ENCODE peak calls at places on chromosome 5, in seven cellular contexts. H is lung microvascular endothelial cell, G is ELR, M is AG08395, T is Kasumi-1, P is renal cortical epithelial cell, N is MV-4-11. K is an unnamed sample.

GRCh38 chr5:62343428-62343827 is 37.4 kb downstream of the KIF2A start:
- DNase-seq in M (peak; percentile 7), G (peak; percentile 4), N (no peak), T (no peak), H (no peak), P (peak; percentile 14), K (no peak)

GRCh38 chr5:109350537-109351270 is 59.1 kb downstream of the PJA2 start:
- DNase-seq in G (no peak), M (no peak), T (no peak), N (no peak), H (peak; percentile 17), P (peak; percentile 48), K (no peak)

GRCh38 chr5:140329739-140330481 is 16.5 kb downstream of the HBEGF start:
- DNase-seq in G (no peak), M (no peak), T (no peak), H (peak; percentile 93), N (no peak), P (no peak), K (no peak)

GRCh38 chr5:120678279-120678678 is 214.2 kb downstream of the PRR16 start:
- DNase-seq in P (no peak), H (no peak), N (no peak), M (peak; percentile 12), G (peak; percentile 39), T (no peak), K (no peak)

GRCh38 chr5:38931731-38932130 is 85.9 kb downstream of the OSMR start:
- DNase-seq in P (no peak), G (peak; percentile 41), T (no peak), M (no peak), H (peak; percentile 72), N (no peak), K (peak; percentile 32)

GRCh38 chr5:129398279-129398678 is 61.8 kb upstream of the ADAMTS19 start:
- DNase-seq in P (no peak), N (no peak), G (no peak), M (no peak), T (no peak), H (no peak), K (no peak)

GRCh38 chr5:95936812-95937397 is 24.7 kb downstream of the ELL2 start:
- DNase-seq in M (no peak), N (no peak), G (no peak), H (no peak), T (no peak), P (no peak), K (no peak)

GRCh38 chr5:101424530-101425175 is 521.6 kb upstream of the ST8SIA4 start:
- DNase-seq in T (no peak), M (no peak), G (peak; percentile 62), N (no peak), H (no peak), P (peak; percentile 98), K (peak; percentile 57)

GRCh38 chr5:1525624-1525985 is 1.8 kb upstream of the LPCAT1 start:
- DNase-seq in G (no peak), M (no peak), T (no peak), P (no peak), N (no peak), H (no peak), K (no peak)

GRCh38 chr5:111163000-111163399 is 61.2 kb upstream of the CAMK4 start:
- DNase-seq in G (peak; percentile 18), M (no peak), T (no peak), P (no peak), H (no peak), N (no peak), K (no peak)

GRCh38 chr5:150272531-150272930 is 17.0 kb downstream of the CAMK2A start:
- DNase-seq in N (peak; percentile 20), H (peak; percentile 31), M (peak; percentile 65), G (peak; percentile 78), T (peak; percentile 40), P (peak; percentile 37), K (peak; percentile 68)

K was measured in HT1080.